ENCODE peak calls at places on chromosome 9, in five cellular contexts. A is colonic mucosa, T is Peyer's patch, L is ovary, J is lung. E is an unnamed sample.

GRCh38 chr9:125889524-125890473 is 142.6 kb downstream of the PBX3 start:
- DNase-seq in A (peak; percentile 30), T (peak; percentile 48), L (peak; percentile 67), J (peak; percentile 32), E (peak; percentile 32)

GRCh38 chr9:69322256-69322655 is 2.8 kb upstream of the ENTREP1 start:
- DNase-seq in A (no peak), T (no peak), L (no peak), J (no peak), E (no peak)

GRCh38 chr9:128940271-128940921 is 7.0 kb downstream of the DOLK start:
- DNase-seq in A (no peak), T (peak; percentile 37), L (peak; percentile 26), J (no peak), E (no peak)

GRCh38 chr9:26955222-26955903 is 849 bp upstream of the IFT74 start:
- DNase-seq in A (peak; percentile 57), T (no peak), L (no peak), J (no peak), E (no peak)

GRCh38 chr9:6015278-6016157 is at the start of gene RANBP6:
- DNase-seq in A (peak; percentile 93), T (peak; percentile 95), L (peak; percentile 90), J (peak; percentile 90), E (peak; percentile 84)

GRCh38 chr9:77092536-77092935 is 73.1 kb downstream of the FOXB2 start:
- DNase-seq in A (no peak), T (no peak), L (no peak), J (no peak), E (no peak)

GRCh38 chr9:6996061-6996854 is 238.5 kb downstream of the KDM4C start:
- DNase-seq in A (no peak), T (no peak), L (no peak), J (no peak), E (no peak)

GRCh38 chr9:79694208-79694607 is 122.4 kb downstream of the TLE4 start:
- DNase-seq in A (no peak), T (no peak), L (no peak), J (no peak), E (no peak)

GRCh38 chr9:105673850-105674387 is 11.7 kb downstream of the TAL2 start:
- DNase-seq in A (no peak), T (no peak), L (no peak), J (no peak), E (no peak)

GRCh38 chr9:131475111-131475955 is 27.4 kb upstream of the POMT1 start:
- DNase-seq in A (no peak), T (no peak), L (no peak), J (no peak), E (no peak)

GRCh38 chr9:98862936-98863335 is 55.5 kb downstream of the GALNT12 start:
- DNase-seq in A (no peak), T (peak; percentile 15), L (no peak), J (no peak), E (no peak)

DNA sequence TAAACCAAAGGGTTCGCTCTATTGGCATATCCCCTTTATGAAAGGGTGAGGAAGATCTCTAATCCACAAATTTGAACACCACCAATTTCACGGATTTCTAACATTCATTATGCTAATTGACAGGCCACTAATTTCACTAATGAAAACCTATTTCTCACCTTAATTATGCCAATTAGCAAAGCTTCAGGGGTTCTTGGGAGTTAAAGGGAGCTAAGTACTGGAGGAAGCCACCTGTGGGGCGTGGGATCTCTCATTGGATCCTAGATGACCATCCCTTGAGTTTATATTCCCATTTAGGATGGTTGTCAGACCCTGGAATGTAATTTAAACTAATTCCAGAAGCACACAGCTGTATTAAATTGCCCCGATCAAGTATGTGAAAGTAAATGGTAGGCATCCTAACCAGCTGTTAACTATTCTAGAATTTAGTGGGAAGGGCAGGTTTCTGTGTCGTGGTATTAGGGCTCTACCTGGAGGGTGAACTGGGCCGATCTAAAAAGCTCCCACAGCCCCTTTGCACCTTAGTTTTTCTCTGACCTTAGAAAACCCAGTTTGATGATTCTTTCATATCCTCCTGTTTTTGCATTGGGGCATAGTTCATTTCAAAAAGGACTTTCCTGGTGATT is 77.1 kb downstream of the C9orf152 start:
- DNase-seq in A (no peak), T (no peak), L (no peak), J (no peak), E (no peak)
- H3K4me1 ChIP-seq in A (no peaks in the 10 kb centered on the region), T (no peaks in the 10 kb centered on the region), L (peaks cover 20% of the 10 kb centered on the region), J (peaks cover 59% of the 10 kb centered on the region), E (no peaks in the 10 kb centered on the region)

DNA sequence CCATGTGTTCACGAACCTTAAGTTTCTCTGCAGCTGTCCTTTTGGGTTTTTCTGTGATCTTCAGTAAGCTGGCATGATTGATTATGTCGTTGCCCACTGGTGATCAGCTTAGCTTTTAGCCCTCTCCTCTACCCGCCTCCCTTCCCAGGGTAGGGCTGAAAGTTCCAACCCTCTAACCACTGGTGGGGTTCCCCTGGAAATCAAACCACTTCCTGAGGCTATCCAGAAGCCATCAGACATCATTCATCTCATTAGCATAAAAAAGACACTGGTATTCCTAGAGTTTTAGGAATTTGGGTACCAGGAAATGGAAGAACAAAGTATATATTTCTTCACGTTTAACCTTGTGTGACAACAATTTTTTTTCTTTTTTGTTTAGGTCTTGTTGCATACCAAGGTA is 29.8 kb downstream of the SPIN1 start:
- DNase-seq in A (no peak), T (no peak), L (no peak), J (no peak), E (no peak)
- H3K36me3 ChIP-seq in A (no peaks in the 10 kb centered on the region), T (no peaks in the 10 kb centered on the region), L (no peaks in the 10 kb centered on the region), J (peaks cover 4% of the 10 kb centered on the region), E (peaks cover 29% of the 10 kb centered on the region)

GRCh38 chr9:19471737-19472648 is 63.2 kb downstream of the ACER2 start:
- DNase-seq in A (peak; percentile 40), T (peak; percentile 67), L (peak; percentile 41), J (peak; percentile 35), E (peak; percentile 46)
- H3K4me3 ChIP-seq in A (no peak overlapping the region), T (no peak overlapping the region), L (no peak overlapping the region), J (no peak overlapping the region), E (peak overlapping the region; percentile 32)

GRCh38 chr9:121185178-121185745 is 16.4 kb downstream of the RAB14 start:
- DNase-seq in A (no peak), T (no peak), L (no peak), J (no peak), E (no peak)
- H3K4me1 ChIP-seq in A (no peaks in the 10 kb centered on the region), T (no peaks in the 10 kb centered on the region), L (peaks cover 2% of the 10 kb centered on the region), J (peaks cover 26% of the 10 kb centered on the region), E (peaks cover 34% of the 10 kb centered on the region)

GRCh38 chr9:123089790-123090189 is 56.3 kb downstream of the GPR21 start:
- DNase-seq in A (no peak), T (no peak), L (no peak), J (no peak), E (no peak)

GRCh38 chr9:123091459-123091858 is 58.0 kb downstream of the GPR21 start:
- DNase-seq in A (no peak), T (no peak), L (no peak), J (no peak), E (no peak)

GRCh38 chr9:123090956-123091355 is 57.5 kb downstream of the GPR21 start:
- DNase-seq in A (no peak), T (no peak), L (no peak), J (no peak), E (no peak)

GRCh38 chr9:123090198-123090896 is 56.9 kb downstream of the GPR21 start:
- DNase-seq in A (no peak), T (no peak), L (no peak), J (no peak), E (no peak)

GRCh38 chr9:123093141-123093540 is 59.7 kb downstream of the GPR21 start:
- DNase-seq in A (no peak), T (no peak), L (no peak), J (no peak), E (no peak)
- H3K36me3 ChIP-seq in A (peaks cover 21% of the 10 kb centered on the region), T (no peaks in the 10 kb centered on the region), L (no peaks in the 10 kb centered on the region), J (peaks cover 17% of the 10 kb centered on the region), E (peaks cover 68% of the 10 kb centered on the region)

GRCh38 chr9:35842020-35842745 is 13.2 kb downstream of the TMEM8B start:
- DNase-seq in A (no peak), T (no peak), L (no peak), J (no peak), E (no peak)
- H3K4me3 ChIP-seq in A (no peak overlapping the region), T (no peak overlapping the region), L (no peak overlapping the region), J (no peak overlapping the region), E (no peak overlapping the region)

GRCh38 chr9:89807101-89807395 is 202.2 kb downstream of the GADD45G start:
- DNase-seq in A (no peak), T (no peak), L (no peak), J (no peak), E (no peak)
- H3K4me1 ChIP-seq in A (no peaks in the 10 kb centered on the region), T (no peaks in the 10 kb centered on the region), L (peaks cover 16% of the 10 kb centered on the region), J (peaks cover 3% of the 10 kb centered on the region), E (no peaks in the 10 kb centered on the region)

GRCh38 chr9:37395663-37396062 is 26.8 kb upstream of the GRHPR start:
- DNase-seq in A (no peak), T (no peak), L (no peak), J (no peak), E (no peak)

GRCh38 chr9:37386988-37387387 is 35.5 kb upstream of the GRHPR start:
- DNase-seq in A (no peak), T (no peak), L (no peak), J (no peak), E (no peak)

GRCh38 chr9:37395229-37395628 is 27.3 kb upstream of the GRHPR start:
- DNase-seq in A (no peak), T (no peak), L (no peak), J (no peak), E (no peak)

GRCh38 chr9:37392272-37392671 is 30.2 kb upstream of the GRHPR start:
- DNase-seq in A (no peak), T (no peak), L (no peak), J (no peak), E (no peak)

GRCh38 chr9:37390759-37391158 is 31.7 kb upstream of the GRHPR start:
- DNase-seq in A (peak; percentile 63), T (peak; percentile 89), L (no peak), J (no peak), E (peak; percentile 41)
- H3K36me3 ChIP-seq in A (no peaks in the 10 kb centered on the region), T (no peaks in the 10 kb centered on the region), L (no peaks in the 10 kb centered on the region), J (no peaks in the 10 kb centered on the region), E (no peaks in the 10 kb centered on the region)

E was measured in CD4-positive, CD25-positive, alpha-beta regulatory T cell.